ENCODE peak calls at places on chromosomes 6 and 20, in nine cellular contexts. T is effector memory CD4-positive, alpha-beta T cell; K is neural progenitor cell; S is uterus; V is RWPE1; F is CD4-positive, CD25-positive, alpha-beta regulatory T cell; R is caudate nucleus; D is psoas muscle; O is A549. G is an unnamed sample.

GRCh38 chr6:146090474-146090873 is 61.6 kb downstream of the GRM1 start:
- DNase-seq in T (no peak), K (no peak), S (no peak), V (no peak), F (no peak), R (no peak), D (no peak), O (no peak), G (no peak)

GRCh38 chr20:2576317-2576727 is 39.9 kb downstream of the TMC2 start:
- DNase-seq in T (no peak), K (no peak), S (no peak), V (no peak), F (no peak), R (no peak), D (no peak), O (no peak), G (no peak)

GRCh38 chr6:11931296-11932035 is 80.6 kb upstream of the HIVEP1 start:
- DNase-seq in T (no peak), K (no peak), S (no peak), V (no peak), F (no peak), R (no peak), D (no peak), O (no peak), G (no peak)

GRCh38 chr6:101294676-101295075 is 98.8 kb upstream of the GRIK2 start:
- DNase-seq in T (no peak), K (no peak), S (no peak), V (peak), F (no peak), R (no peak), D (no peak), O (no peak), G (no peak)

GRCh38 chr6:13724174-13724573 is 12.5 kb upstream of the RANBP9 start:
- DNase-seq in T (no peak), K (no peak), S (no peak), V (peak), F (no peak), R (no peak), D (no peak), O (peak), G (no peak)

GRCh38 chr6:12270551-12271228 is 19.5 kb upstream of the EDN1 start:
- DNase-seq in T (no peak), K (no peak), S (no peak), V (no peak), F (no peak), R (no peak), D (no peak), O (no peak), G (no peak)

GRCh38 chr6:26576929-26577719 is 19.6 kb upstream of the ABT1 start:
- DNase-seq in T (peak), K (peak), S (peak), V (no peak), F (peak), R (peak), D (peak), O (peak), G (peak)

GRCh38 chr6:131107166-131107565 is 28.1 kb upstream of the AKAP7 start:
- DNase-seq in T (no peak), K (no peak), S (no peak), V (no peak), F (no peak), R (no peak), D (no peak), O (peak), G (no peak)

GRCh38 chr6:137852346-137852745 is 14.7 kb upstream of the TNFAIP3 start:
- DNase-seq in T (no peak), K (no peak), S (no peak), V (no peak), F (no peak), R (no peak), D (no peak), O (no peak), G (no peak)

GRCh38 chr6:146770965-146771735 is 172.4 kb downstream of the ADGB start:
- DNase-seq in T (peak), K (no peak), S (no peak), V (no peak), F (no peak), R (no peak), D (peak), O (no peak), G (no peak)

GRCh38 chr6:153032255-153032882 is 29.9 kb upstream of the MTRF1L start:
- DNase-seq in T (no peak), K (peak), S (no peak), V (peak), F (no peak), R (no peak), D (no peak), O (peak), G (no peak)

GRCh38 chr6:143361536-143362191 is 88.8 kb downstream of the ADAT2 start:
- DNase-seq in T (no peak), K (no peak), S (no peak), V (no peak), F (no peak), R (no peak), D (no peak), O (no peak), G (peak)

GRCh38 chr20:40844285-40844684 is 155.2 kb upstream of the MAFB start:
- DNase-seq in T (no peak), K (no peak), S (no peak), V (no peak), F (no peak), R (no peak), D (no peak), O (no peak), G (no peak)

GRCh38 chr6:37456816-37457560 is 24.0 kb downstream of the CMTR1 start:
- DNase-seq in T (no peak), K (no peak), S (peak), V (peak), F (no peak), R (peak), D (no peak), O (no peak), G (peak)

GRCh38 chr6:109854541-109855308 is 123.4 kb upstream of the GPR6 start:
- DNase-seq in T (no peak), K (no peak), S (no peak), V (no peak), F (no peak), R (no peak), D (no peak), O (no peak), G (no peak)

GRCh38 chr6:52976591-52977035 is 18.5 kb downstream of the GSTA4 start:
- DNase-seq in T (no peak), K (peak), S (no peak), V (no peak), F (no peak), R (no peak), D (no peak), O (no peak), G (no peak)

GRCh38 chr6:13539572-13539971 is 34.8 kb upstream of the SIRT5 start:
- DNase-seq in T (no peak), K (no peak), S (no peak), V (no peak), F (no peak), R (no peak), D (no peak), O (no peak), G (no peak)

GRCh38 chr6:54072708-54073313 is 38.4 kb upstream of the MLIP start:
- DNase-seq in T (no peak), K (no peak), S (no peak), V (no peak), F (no peak), R (no peak), D (peak), O (no peak), G (no peak)

GRCh38 chr20:15200139-15200538 is 862.7 kb upstream of the FLRT3 start:
- DNase-seq in T (no peak), K (no peak), S (no peak), V (no peak), F (no peak), R (no peak), D (no peak), O (no peak), G (no peak)

GRCh38 chr20:62480318-62480717 is 4.5 kb upstream of the GATA5 start:
- DNase-seq in T (no peak), K (no peak), S (no peak), V (no peak), F (no peak), R (no peak), D (no peak), O (no peak), G (no peak)
- H3K27ac ChIP-seq in T (no peak), K (no peak), S (no peak), V (no peak), F (no peak), R (no peak), D (no peak), O (no peak), G (no peak)

DNA sequence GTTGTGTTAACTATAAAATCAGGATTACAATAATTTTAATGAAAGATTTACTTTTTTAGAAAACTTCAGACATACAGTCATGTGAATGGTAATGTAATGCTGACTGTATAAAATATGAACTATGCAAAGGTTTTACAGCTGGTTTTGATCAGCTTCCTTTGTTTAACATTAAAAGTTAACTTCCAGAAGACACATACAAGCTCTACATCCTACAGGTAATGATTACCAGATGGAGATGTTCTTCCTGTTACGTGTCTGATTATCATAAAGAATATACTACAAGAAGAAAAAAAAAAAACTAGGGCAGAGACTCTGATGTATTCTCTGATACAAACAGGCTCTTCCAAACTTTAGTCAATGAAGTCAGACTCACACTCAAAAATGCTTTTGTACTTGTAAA is 251.9 kb upstream of the RUNX2 start:
- DNase-seq in T (no peak), K (no peak), S (no peak), V (no peak), F (no peak), R (no peak), D (no peak), O (no peak), G (no peak)
- H3K27ac ChIP-seq in T (no peak), K (no peak), S (no peak), V (no peak), F (no peak), R (no peak), D (no peak), O (no peak), G (no peak)

GRCh38 chr6:63537959-63538300 is 34.4 kb upstream of the LOC128125822 start:
- DNase-seq in T (no peak), K (no peak), S (no peak), V (no peak), F (no peak), R (no peak), D (no peak), O (no peak), G (no peak)

GRCh38 chr6:63533026-63533425 is 39.3 kb upstream of the LOC128125822 start:
- DNase-seq in T (no peak), K (no peak), S (no peak), V (no peak), F (no peak), R (no peak), D (no peak), O (no peak), G (no peak)

GRCh38 chr6:63538550-63538949 is 33.7 kb upstream of the LOC128125822 start:
- DNase-seq in T (no peak), K (no peak), S (no peak), V (no peak), F (no peak), R (no peak), D (no peak), O (no peak), G (no peak)

GRCh38 chr6:63533952-63534351 is 38.3 kb upstream of the LOC128125822 start:
- DNase-seq in T (no peak), K (no peak), S (no peak), V (no peak), F (no peak), R (no peak), D (no peak), O (no peak), G (no peak)

DNA sequence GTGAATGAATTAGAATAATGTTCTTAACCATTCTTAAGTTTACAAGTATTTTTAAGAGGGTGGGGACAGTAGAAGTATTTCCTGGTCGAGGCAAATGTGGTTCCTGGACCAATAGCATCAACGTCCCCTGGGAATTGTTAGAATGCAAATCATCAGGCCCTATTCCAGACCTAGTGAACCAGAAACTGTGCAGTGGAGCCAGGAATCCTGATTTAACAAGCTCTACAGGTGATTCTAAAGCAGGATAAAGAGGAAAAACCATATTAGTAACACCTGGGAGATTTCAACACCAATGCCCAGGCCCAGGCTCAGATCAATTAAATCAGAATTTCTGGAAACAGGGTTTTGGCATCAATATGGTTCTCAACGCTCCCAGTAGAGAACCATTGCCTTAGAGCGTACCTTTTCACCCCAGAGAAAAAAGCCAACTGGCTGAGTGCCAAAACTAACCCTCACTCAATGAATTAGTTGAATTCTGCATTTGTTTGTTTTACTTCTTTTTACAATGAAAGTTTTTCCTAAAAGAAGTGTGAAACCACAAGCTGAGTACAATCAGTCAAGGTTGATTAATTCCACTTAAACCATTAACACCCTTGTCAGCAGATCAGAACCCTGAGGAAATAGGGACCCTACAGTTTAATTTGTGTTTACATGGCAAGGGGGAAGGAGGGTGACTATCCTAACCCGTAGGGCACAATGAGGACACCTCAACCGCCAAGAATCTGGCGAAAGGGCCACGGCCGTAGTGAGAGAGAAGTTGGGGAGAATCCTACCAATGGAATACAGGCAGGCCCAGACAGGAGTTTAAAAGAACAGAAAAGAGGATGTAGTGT is 34.9 kb upstream of the LOC128125822 start:
- DNase-seq in T (no peak), K (no peak), S (no peak), V (peak), F (no peak), R (no peak), D (no peak), O (peak), G (no peak)
- H3K27ac ChIP-seq in T (no peak), K (no peak), S (no peak), V (peak), F (no peak), R (no peak), D (no peak), O (peak), G (no peak)

GRCh38 chr6:34745277-34746103 is 11.8 kb upstream of the SNRPC start:
- DNase-seq in T (no peak), K (no peak), S (no peak), V (peak), F (no peak), R (no peak), D (no peak), O (no peak), G (no peak)
- H3K27ac ChIP-seq in T (no peak), K (no peak), S (no peak), V (no peak), F (no peak), R (no peak), D (no peak), O (no peak), G (no peak)

DNA sequence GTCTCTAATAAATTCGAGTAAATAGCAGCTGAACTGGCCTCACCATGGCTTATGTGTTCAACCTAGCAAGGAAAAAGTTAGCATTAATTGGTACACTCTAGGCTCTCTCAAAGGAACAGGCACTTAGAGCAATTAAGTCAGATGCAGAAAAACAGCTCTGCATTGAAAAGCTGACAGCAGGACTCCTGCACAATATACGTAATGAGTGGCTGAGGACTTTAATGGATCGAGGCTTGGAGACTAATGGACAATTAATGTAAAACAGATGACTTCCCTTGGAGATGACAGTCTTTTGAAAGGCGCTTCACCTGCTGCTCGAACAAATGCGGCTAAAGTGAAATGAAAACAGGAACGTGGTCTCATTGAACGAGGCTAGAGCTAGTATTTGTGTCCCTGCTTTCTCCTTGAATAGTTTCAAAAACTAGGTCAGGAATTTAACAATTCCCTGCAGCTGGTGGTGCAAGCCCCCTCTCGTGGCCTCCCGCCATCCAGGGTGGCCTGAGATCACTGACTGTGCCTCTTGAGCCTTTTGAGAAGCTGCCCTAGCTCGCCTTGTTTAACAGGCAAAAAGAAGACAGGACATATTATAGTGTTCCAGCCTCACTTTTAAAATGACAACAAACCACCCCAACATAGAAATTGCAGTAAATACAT is 137.1 kb downstream of the ELOVL4 start:
- DNase-seq in T (no peak), K (peak), S (no peak), V (no peak), F (no peak), R (peak), D (no peak), O (no peak), G (no peak)
- H3K27ac ChIP-seq in T (no peak), K (peak), S (no peak), V (no peak), F (no peak), R (peak), D (no peak), O (no peak), G (no peak)

GRCh38 chr6:160960067-160960466 is 31.5 kb upstream of the MAP3K4 start:
- DNase-seq in T (no peak), K (peak), S (no peak), V (no peak), F (no peak), R (no peak), D (no peak), O (no peak), G (no peak)

GRCh38 chr6:160966493-160967229 is 24.9 kb upstream of the MAP3K4 start:
- DNase-seq in T (no peak), K (no peak), S (no peak), V (no peak), F (no peak), R (no peak), D (no peak), O (no peak), G (no peak)

GRCh38 chr6:160965893-160966292 is 25.7 kb upstream of the MAP3K4 start:
- DNase-seq in T (no peak), K (no peak), S (no peak), V (no peak), F (no peak), R (no peak), D (no peak), O (no peak), G (no peak)

GRCh38 chr6:160960839-160961238 is 30.7 kb upstream of the MAP3K4 start:
- DNase-seq in T (no peak), K (no peak), S (no peak), V (no peak), F (no peak), R (no peak), D (no peak), O (no peak), G (no peak)

GRCh38 chr6:160962835-160963623 is 28.5 kb upstream of the MAP3K4 start:
- DNase-seq in T (no peak), K (no peak), S (no peak), V (no peak), F (no peak), R (no peak), D (no peak), O (no peak), G (no peak)
- H3K27ac ChIP-seq in T (no peak), K (no peak), S (no peak), V (no peak), F (no peak), R (no peak), D (no peak), O (no peak), G (no peak)

GRCh38 chr20:45892828-45893500 is 1.8 kb downstream of the CTSA start:
- DNase-seq in T (no peak), K (no peak), S (no peak), V (peak), F (no peak), R (no peak), D (no peak), O (no peak), G (no peak)
- H3K27ac ChIP-seq in T (no peak), K (no peak), S (no peak), V (peak), F (peak), R (no peak), D (no peak), O (no peak), G (no peak)

G was measured in substantia nigra.